ENCODE peak calls at places on chromosome 18, in seven cellular contexts. I, T, Q, P, E, S and Y are unnamed samples. For H3K4me1, the result is how much of the 10 kb centered on the place peaks cover.

GRCh38 chr18:42576141-42576540 is 539.3 kb downstream of the RIT2 start:
- DNase-seq in T (no peak), S (no peak), I (no peak), P (no peak), E (no peak), Q (no peak), Y (no peak)

GRCh38 chr18:44682181-44682870 is 1.6 kb downstream of the SETBP1 start:
- DNase-seq in I (peak), Q (no peak), E (no peak), P (no peak), S (no peak), T (peak), Y (no peak)

GRCh38 chr18:13006731-13007550 is 15.8 kb downstream of the CEP192 start:
- DNase-seq in P (no peak), S (no peak), I (no peak), Q (no peak), E (no peak), T (no peak), Y (no peak)

GRCh38 chr18:57015036-57015805 is 131.7 kb upstream of the BOD1L2 start:
- DNase-seq in S (no peak), I (no peak), P (no peak), E (no peak), T (no peak), Q (no peak), Y (no peak)

GRCh38 chr18:24219561-24220317 is 80.9 kb downstream of the CABYR start:
- DNase-seq in E (no peak), S (no peak), I (no peak), T (no peak), P (no peak), Q (no peak), Y (peak)

GRCh38 chr18:54075681-54076080 is 148.8 kb downstream of the MBD2 start:
- DNase-seq in Q (no peak), P (no peak), T (no peak), E (no peak), I (no peak), S (no peak), Y (no peak)

GRCh38 chr18:74840492-74841167 is 243.0 kb downstream of the ZNF407 start:
- DNase-seq in E (no peak), T (no peak), P (peak), I (no peak), S (no peak), Q (no peak), Y (no peak)

GRCh38 chr18:21257383-21257782 is 15.4 kb downstream of the GREB1L start:
- DNase-seq in S (no peak), E (no peak), I (no peak), P (no peak), Q (no peak), T (no peak), Y (no peak)

GRCh38 chr18:63646916-63647315 is 2.9 kb upstream of the SERPINB4 start:
- DNase-seq in S (no peak), Q (no peak), P (no peak), E (no peak), I (no peak), T (no peak), Y (no peak)

GRCh38 chr18:55228191-55228590 is 268.9 kb upstream of the CCDC68 start:
- DNase-seq in T (no peak), Q (no peak), P (peak), I (no peak), E (no peak), S (no peak), Y (no peak)

GRCh38 chr18:63799164-63799563 is 23.9 kb downstream of the SERPINB7 start:
- DNase-seq in E (no peak), Q (no peak), I (no peak), P (no peak), S (no peak), T (no peak), Y (no peak)

GRCh38 chr18:5527603-5528002 is 16.2 kb downstream of the EPB41L3 start:
- DNase-seq in Q (no peak), P (peak), T (no peak), I (no peak), S (no peak), E (no peak), Y (peak)

GRCh38 chr18:8977701-8978100 is 124.8 kb upstream of the NDUFV2 start:
- DNase-seq in T (no peak), E (no peak), P (no peak), S (no peak), I (no peak), Q (no peak), Y (no peak)

GRCh38 chr18:8980496-8981402 is 121.8 kb upstream of the NDUFV2 start:
- DNase-seq in Q (no peak), I (no peak), S (no peak), E (no peak), P (no peak), T (no peak), Y (no peak)

GRCh38 chr18:8978394-8978793 is 124.1 kb upstream of the NDUFV2 start:
- DNase-seq in P (no peak), T (no peak), E (no peak), Q (no peak), S (no peak), I (no peak), Y (no peak)

GRCh38 chr18:8977166-8977565 is 125.3 kb upstream of the NDUFV2 start:
- DNase-seq in T (no peak), P (no peak), E (no peak), Q (no peak), S (no peak), I (no peak), Y (no peak)

DNA sequence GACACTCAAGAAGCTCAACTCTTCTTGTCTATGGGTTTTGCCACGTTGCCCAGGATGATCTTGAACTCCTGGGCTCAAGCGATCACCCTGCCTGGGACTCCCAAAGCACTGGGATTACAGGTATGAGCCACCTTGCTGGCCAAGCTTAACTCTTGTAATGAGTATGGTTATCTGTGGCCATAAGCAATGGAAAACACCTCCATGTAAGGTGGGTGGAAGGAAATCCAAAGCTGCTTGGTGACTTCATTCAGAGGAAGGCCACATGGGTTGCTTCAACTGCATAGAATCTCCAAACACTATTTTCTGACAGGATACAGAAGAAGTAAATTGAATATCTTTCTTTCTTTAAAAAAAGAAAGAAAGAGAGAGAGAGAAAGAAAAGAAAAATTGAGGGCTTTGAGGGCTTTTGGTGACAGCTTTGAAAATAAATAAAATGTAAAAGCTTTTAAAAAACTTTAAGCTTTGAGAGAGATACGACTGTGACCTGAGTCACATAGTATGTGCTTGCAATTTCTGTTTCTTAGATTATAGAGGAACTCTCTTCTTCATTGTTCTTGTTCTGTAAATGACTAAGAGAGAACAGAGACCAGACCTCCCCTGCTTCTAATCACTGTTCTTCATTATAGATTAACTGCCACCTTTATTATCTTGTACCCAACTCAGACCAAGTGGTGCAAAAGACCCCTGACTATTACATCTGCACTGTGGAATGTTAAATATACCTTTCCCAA is 123.1 kb upstream of the NDUFV2 start:
- DNase-seq in E (no peak), Q (no peak), P (no peak), S (no peak), I (no peak), T (no peak), Y (no peak)
- H3K4me1 ChIP-seq in E (under half), Q (under half), P (under half), S (under half), I (under half), T (under half), Y (under half)

DNA sequence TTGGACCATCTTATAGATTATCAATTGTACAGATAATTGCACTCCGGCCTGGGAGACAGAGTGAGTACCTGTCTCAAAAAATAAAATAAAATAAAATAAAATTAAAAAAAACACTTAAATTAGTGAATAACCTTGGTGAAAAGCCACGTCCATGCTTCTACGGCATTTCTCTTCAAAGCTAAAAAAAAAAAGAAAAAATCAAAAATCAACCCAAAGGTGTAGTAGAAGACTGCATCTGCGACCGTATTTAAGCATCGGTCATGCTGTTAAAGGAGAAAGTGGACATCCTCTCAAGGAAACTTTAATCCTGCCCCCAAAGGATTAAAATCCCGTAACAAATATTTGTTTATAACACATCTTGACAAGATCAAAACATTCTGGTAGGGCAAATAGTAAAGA is 350 bp upstream of the RNF138 start:
- DNase-seq in P (no peak), S (no peak), Q (no peak), T (no peak), I (no peak), E (no peak), Y (no peak)
- TF ChIP-seq CTCF in P (no peak), S (no peak), Q (no peak), T (no peak), I (no peak), E (no peak), Y (no peak)

DNA sequence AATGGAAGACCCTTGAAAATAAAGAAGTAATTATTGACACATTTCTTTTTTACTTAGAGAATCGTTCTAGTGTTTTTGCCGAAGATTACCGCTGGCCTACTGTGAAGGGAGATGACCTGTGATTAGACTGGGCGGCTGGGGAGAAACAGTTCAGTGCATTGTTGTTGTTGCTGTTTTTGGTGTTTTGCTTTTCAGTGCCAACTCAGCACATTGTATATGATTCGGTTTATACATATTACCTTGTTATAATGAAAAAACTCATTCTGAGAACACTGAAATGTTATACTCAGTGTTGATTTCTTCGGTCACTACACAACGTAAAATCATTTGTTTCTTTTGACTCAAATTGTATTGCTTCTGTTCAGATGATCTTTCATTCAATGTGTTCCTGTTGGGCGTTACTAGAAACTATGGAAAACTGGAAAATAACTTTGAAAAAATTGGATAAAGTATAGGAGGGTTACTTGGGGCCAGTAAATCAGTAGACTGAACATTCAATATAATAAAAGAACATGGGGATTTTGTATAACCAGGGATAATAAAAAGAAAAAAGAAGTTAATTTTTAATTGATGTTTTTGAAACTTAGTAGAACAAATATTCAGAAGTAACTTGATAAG is 3.3 kb downstream of the PMAIP1 start:
- DNase-seq in Q (no peak), T (no peak), E (no peak), S (no peak), P (no peak), I (no peak), Y (no peak)
- H3K4me1 ChIP-seq in Q (under half), T (under half), E (under half), S (under half), P (under half), I (under half), Y (under half)

DNA sequence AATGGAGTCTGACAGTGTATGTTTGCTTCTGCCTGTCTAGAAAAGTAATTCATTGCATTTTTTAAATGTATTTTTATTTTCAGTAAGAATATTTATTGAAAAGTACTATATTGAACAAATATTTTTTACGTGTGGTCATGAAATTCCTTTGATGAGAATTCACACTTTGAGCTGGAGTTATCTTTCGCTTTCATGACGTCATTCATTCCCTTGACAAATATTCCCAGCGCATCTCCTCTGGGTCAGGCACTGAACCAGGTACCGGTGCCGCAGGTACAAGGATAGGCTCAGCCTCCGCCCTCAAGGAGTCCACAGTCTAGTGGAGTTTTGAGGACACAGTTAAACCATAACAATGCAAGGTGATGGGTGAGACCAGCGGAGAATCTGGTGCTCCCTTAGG is 60.2 kb downstream of the GNAL start:
- DNase-seq in P (no peak), T (no peak), I (no peak), E (no peak), S (no peak), Q (no peak), Y (no peak)
- TF ChIP-seq CTCF in P (no peak), T (no peak), I (no peak), E (no peak), S (no peak), Q (no peak), Y (no peak)

DNA sequence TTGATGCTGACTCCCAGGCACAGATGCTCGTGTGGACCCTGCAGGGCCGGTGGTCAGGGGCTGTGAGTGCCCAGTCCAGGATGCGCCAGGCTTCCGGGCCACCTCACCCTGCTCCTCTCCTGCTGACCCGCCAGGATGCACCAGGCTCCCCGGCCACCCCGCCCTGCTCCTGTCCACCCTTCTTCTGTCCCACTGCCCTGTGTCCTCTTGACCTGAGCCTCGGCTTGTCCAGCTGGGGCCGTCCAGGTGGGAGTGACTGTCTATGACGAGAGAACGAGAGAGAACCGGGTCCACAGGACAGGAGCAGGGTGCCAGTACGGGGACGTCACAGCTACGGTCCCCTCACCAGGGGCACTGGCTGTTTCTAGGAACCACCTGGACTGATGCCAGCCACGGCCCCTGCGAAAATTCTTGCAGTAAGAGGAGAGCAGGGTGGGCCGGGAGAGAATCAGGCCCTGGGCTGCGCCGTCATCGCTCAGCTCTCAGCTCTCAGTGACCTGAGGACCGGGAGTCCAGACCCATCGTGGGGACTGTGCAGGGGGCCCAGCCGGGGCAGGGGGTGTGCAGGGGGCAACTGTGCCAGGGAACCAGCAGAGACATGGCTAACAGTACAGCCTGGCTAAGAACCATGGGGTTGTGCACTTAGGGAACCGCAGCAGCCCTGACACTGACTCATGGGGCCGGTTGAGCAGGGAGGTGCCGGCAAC is 12.9 kb upstream of the NFATC1 start:
- DNase-seq in P (no peak), E (no peak), T (no peak), I (peak), Q (peak), S (no peak), Y (no peak)
- H3K4me1 ChIP-seq in P (under half), E (under half), T (under half), I (under half), Q (under half), S (under half), Y (under half)

DNA sequence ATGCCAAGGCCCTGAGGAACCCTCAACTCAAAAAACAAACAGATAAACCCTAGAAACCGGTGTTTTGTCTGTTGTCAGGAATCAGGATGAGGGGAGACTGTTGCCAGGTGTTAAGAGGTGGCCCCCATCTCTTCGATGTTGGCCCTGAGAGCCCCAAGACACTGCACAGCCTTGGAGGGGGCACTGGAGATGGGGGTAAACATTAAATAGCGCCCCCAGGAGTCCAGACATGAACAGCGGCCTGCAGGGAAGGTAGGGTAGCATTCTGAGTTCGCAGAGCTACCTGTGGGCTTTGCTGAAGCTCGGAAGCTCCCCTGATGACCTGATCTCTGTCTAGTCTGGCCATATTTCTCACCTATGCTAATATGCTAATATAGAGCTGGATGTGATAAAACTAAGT is 97.6 kb upstream of the SMAD2 start:
- DNase-seq in T (peak), I (no peak), S (peak), P (no peak), Q (peak), E (no peak), Y (no peak)
- TF ChIP-seq CTCF in T (no peak), I (peak), S (no peak), P (no peak), Q (no peak), E (no peak), Y (no peak)